ENCODE peak calls at places on chromosome 5, in six cellular contexts. S is OCI-LY7, T is tibial nerve, X is AG10803, Y is astrocyte of the spinal cord, Q is AG09309. J is an unnamed sample.

GRCh38 chr5:91225848-91226686 is 157.1 kb downstream of the ARRDC3 start:
- DNase-seq in S (peak), T (no peak), X (no peak), Y (no peak), Q (no peak), J (no peak)

GRCh38 chr5:68762201-68762600 is 331.6 kb upstream of the SLC30A5 start:
- DNase-seq in S (no peak), T (no peak), X (no peak), Y (no peak), Q (no peak), J (peak)

GRCh38 chr5:71693828-71694427 is 25.1 kb upstream of the CARTPT start:
- DNase-seq in S (no peak), T (no peak), X (no peak), Y (peak), Q (no peak), J (no peak)

GRCh38 chr5:137622850-137623249 is 113.0 kb downstream of the KLHL3 start:
- DNase-seq in S (no peak), T (peak), X (peak), Y (peak), Q (no peak), J (no peak)

GRCh38 chr5:40317023-40317422 is 362.7 kb upstream of the PTGER4 start:
- DNase-seq in S (no peak), T (no peak), X (peak), Y (no peak), Q (no peak), J (no peak)

GRCh38 chr5:108430931-108431608 is 49.2 kb upstream of the FBXL17 start:
- DNase-seq in S (no peak), T (no peak), X (peak), Y (no peak), Q (no peak), J (no peak)

GRCh38 chr5:141637693-141638419 is 1.1 kb downstream of the RELL2 start:
- DNase-seq in S (peak), T (no peak), X (peak), Y (peak), Q (no peak), J (no peak)

GRCh38 chr5:104062495-104063377 is 500.1 kb upstream of the NUDT12 start:
- DNase-seq in S (no peak), T (no peak), X (no peak), Y (no peak), Q (no peak), J (no peak)

GRCh38 chr5:32462618-32463017 is 18.1 kb upstream of the ZFR start:
- DNase-seq in S (no peak), T (no peak), X (peak), Y (peak), Q (no peak), J (no peak)

GRCh38 chr5:8606231-8606630 is 737.3 kb downstream of the MTRR start:
- DNase-seq in S (no peak), T (no peak), X (no peak), Y (no peak), Q (no peak), J (no peak)

GRCh38 chr5:36875051-36875788 is 1.3 kb upstream of the NIPBL start:
- DNase-seq in S (peak), T (peak), X (peak), Y (peak), Q (no peak), J (no peak)

GRCh38 chr5:10161778-10162177 is 87.9 kb downstream of the ATPSCKMT start:
- DNase-seq in S (no peak), T (no peak), X (no peak), Y (no peak), Q (no peak), J (no peak)

GRCh38 chr5:66993882-66994281 is 202.7 kb downstream of the CD180 start:
- DNase-seq in S (no peak), T (no peak), X (no peak), Y (no peak), Q (no peak), J (no peak)

GRCh38 chr5:150333400-150333799 is 24.1 kb upstream of the TCOF1 start:
- DNase-seq in S (no peak), T (no peak), X (no peak), Y (no peak), Q (no peak), J (no peak)

GRCh38 chr5:2523180-2523579 is 228.3 kb downstream of the IRX2 start:
- DNase-seq in S (no peak), T (no peak), X (no peak), Y (no peak), Q (no peak), J (no peak)

GRCh38 chr5:75009559-75010230 is 42.7 kb downstream of the GCNT4 start:
- DNase-seq in S (no peak), T (no peak), X (no peak), Y (no peak), Q (no peak), J (no peak)

GRCh38 chr5:74639538-74640449 is 734 bp downstream of the ENC1 start:
- DNase-seq in S (peak), T (no peak), X (peak), Y (no peak), Q (no peak), J (no peak)

GRCh38 chr5:1763548-1763911 is 36.1 kb downstream of the MRPL36 start:
- DNase-seq in S (peak), T (peak), X (peak), Y (peak), Q (peak), J (peak)

GRCh38 chr5:9617739-9618504 is 12.2 kb downstream of the TAS2R1 start:
- DNase-seq in S (no peak), T (no peak), X (no peak), Y (no peak), Q (no peak), J (no peak)

GRCh38 chr5:80481019-80481893 is 6.6 kb upstream of the FAM151B start:
- DNase-seq in S (peak), T (no peak), X (peak), Y (peak), Q (peak), J (peak)

GRCh38 chr5:135179308-135179980 is 145.4 kb upstream of the PITX1 start:
- DNase-seq in S (peak), T (no peak), X (no peak), Y (no peak), Q (no peak), J (no peak)

GRCh38 chr5:170719551-170719950 is 64.0 kb upstream of the GABRP start:
- DNase-seq in S (no peak), T (no peak), X (no peak), Y (no peak), Q (no peak), J (no peak)

GRCh38 chr5:55551298-55551846 is 16.6 kb upstream of the PLPP1 start:
- DNase-seq in S (no peak), T (no peak), X (no peak), Y (no peak), Q (no peak), J (no peak)

GRCh38 chr5:132431682-132432081 is 58.9 kb downstream of the IRF1 start:
- DNase-seq in S (no peak), T (no peak), X (no peak), Y (no peak), Q (no peak), J (no peak)

GRCh38 chr5:32578764-32579163 is 6.6 kb upstream of the SUB1 start:
- DNase-seq in S (no peak), T (no peak), X (no peak), Y (no peak), Q (no peak), J (no peak)

GRCh38 chr5:107393846-107394245 is 276.9 kb downstream of the EFNA5 start:
- DNase-seq in S (no peak), T (no peak), X (peak), Y (no peak), Q (no peak), J (no peak)

GRCh38 chr5:143506881-143507552 is 103.5 kb upstream of the NR3C1 start:
- DNase-seq in S (no peak), T (no peak), X (peak), Y (peak), Q (peak), J (peak)

GRCh38 chr5:124742983-124743533 is 3.4 kb downstream of the ZNF608 start:
- DNase-seq in S (peak), T (no peak), X (peak), Y (peak), Q (no peak), J (peak)

GRCh38 chr5:124740991-124741583 is 5.4 kb downstream of the ZNF608 start:
- DNase-seq in S (peak), T (no peak), X (peak), Y (peak), Q (peak), J (peak)

GRCh38 chr5:124743534-124744169 is 2.8 kb downstream of the ZNF608 start:
- DNase-seq in S (peak), T (no peak), X (no peak), Y (peak), Q (no peak), J (no peak)

GRCh38 chr5:124741711-124742496 is 4.5 kb downstream of the ZNF608 start:
- DNase-seq in S (peak), T (no peak), X (peak), Y (peak), Q (no peak), J (peak)

GRCh38 chr5:124742521-124742920 is 3.9 kb downstream of the ZNF608 start:
- DNase-seq in S (no peak), T (no peak), X (no peak), Y (no peak), Q (no peak), J (no peak)
- H3K4me3 ChIP-seq in S (peak), T (peak), X (no peak), Y (peak), Q (no peak), J (peak)

GRCh38 chr5:144691936-144692335 is 521.3 kb downstream of the KCTD16 start:
- DNase-seq in S (no peak), T (no peak), X (no peak), Y (no peak), Q (no peak), J (no peak)
- TF ChIP-seq CTCF in S (no peak), T (no peak), X (no peak), Y (no peak), Q (no peak), J (no peak)

GRCh38 chr5:14153932-14154646 is 10.9 kb downstream of the TRIO start:
- DNase-seq in S (no peak), T (no peak), X (peak), Y (peak), Q (peak), J (no peak)
- H3K4me3 ChIP-seq in S (peak), T (no peak), X (peak), Y (no peak), Q (peak), J (peak)

GRCh38 chr5:98928802-98929122 is at the start of gene CHD1:
- DNase-seq in S (peak), T (peak), X (peak), Y (peak), Q (peak), J (peak)
- TF ChIP-seq CTCF in S (no peak), T (no peak), X (no peak), Y (no peak), Q (no peak), J (no peak)

GRCh38 chr5:133882107-133882695 is 86.2 kb downstream of the C5orf15 start:
- DNase-seq in S (no peak), T (no peak), X (no peak), Y (no peak), Q (no peak), J (no peak)

GRCh38 chr5:133885566-133885965 is 82.9 kb downstream of the C5orf15 start:
- DNase-seq in S (no peak), T (no peak), X (no peak), Y (no peak), Q (no peak), J (no peak)

GRCh38 chr5:133883916-133884315 is 84.5 kb downstream of the C5orf15 start:
- DNase-seq in S (no peak), T (no peak), X (no peak), Y (no peak), Q (no peak), J (no peak)

GRCh38 chr5:133884525-133885311 is 83.7 kb downstream of the C5orf15 start:
- DNase-seq in S (no peak), T (no peak), X (no peak), Y (peak), Q (no peak), J (no peak)

DNA sequence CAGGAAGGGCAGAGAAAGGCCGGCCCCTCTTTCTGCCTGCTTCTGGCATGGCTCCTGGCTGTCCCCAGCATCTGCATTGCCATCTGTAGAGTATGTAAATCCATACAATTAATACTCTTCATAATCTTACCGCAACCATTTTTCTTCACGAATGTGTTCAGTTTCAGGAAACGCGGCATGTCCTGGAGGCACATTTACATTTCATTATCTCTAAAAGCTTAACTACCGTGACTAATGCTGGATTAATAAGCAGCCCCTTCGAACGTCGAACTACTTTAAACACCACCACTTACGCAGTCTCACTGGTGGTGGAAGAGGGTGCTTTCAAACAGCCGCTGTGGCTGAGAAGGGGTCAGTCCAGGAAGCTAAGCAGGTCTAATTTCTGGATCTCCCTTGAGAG is 85.6 kb downstream of the C5orf15 start:
- DNase-seq in S (no peak), T (no peak), X (no peak), Y (no peak), Q (no peak), J (no peak)
- H3K4me3 ChIP-seq in S (no peak), T (no peak), X (no peak), Y (no peak), Q (no peak), J (no peak)

GRCh38 chr5:151682240-151682639 is 4.5 kb downstream of the SPARC start:
- DNase-seq in S (no peak), T (no peak), X (peak), Y (no peak), Q (no peak), J (no peak)
- TF ChIP-seq CTCF in S (no peak), T (no peak), X (peak), Y (no peak), Q (peak), J (no peak)

DNA sequence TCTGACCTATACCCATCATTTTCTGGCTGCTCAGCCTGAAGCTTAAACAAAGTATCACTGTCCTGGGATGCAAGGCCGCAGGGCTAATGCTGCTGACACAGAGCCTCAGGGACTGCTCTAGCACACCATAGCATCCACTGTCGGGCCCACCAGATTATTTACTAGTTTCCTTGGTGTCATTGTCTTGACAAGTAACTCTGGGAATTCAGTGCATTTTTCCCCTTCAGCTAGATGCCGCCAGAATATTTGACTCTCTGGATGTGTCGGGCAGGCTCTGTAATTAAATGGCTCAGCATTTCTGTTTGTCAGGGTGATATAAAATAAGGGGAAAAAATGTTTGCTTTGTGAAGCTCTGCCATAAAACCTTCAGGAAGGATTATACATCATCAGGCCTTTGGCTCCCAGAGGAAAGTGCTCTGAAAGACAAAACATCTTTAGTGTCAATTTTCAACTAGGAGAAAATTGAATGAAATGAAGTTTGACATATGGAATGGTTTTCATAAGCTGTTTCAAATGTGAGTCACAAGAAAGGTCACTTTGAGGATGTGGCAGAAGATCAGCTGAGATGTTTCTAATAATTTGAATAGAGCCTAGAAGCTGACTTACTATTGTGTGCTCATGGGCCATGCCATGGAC is 350.1 kb downstream of the TMEM232 start:
- DNase-seq in S (no peak), T (no peak), X (peak), Y (peak), Q (no peak), J (peak)
- H3K4me3 ChIP-seq in S (no peak), T (no peak), X (no peak), Y (no peak), Q (no peak), J (no peak)

GRCh38 chr5:128905225-128906110 is 59.8 kb upstream of the SLC27A6 start:
- DNase-seq in S (peak), T (no peak), X (peak), Y (peak), Q (peak), J (peak)
- TF ChIP-seq CTCF in S (peak), T (peak), X (peak), Y (peak), Q (peak), J (peak)

GRCh38 chr5:154193636-154194035 is 3.1 kb downstream of the GALNT10 start:
- DNase-seq in S (no peak), T (no peak), X (peak), Y (no peak), Q (no peak), J (no peak)

GRCh38 chr5:154194348-154195329 is 4.1 kb downstream of the GALNT10 start:
- DNase-seq in S (no peak), T (no peak), X (peak), Y (peak), Q (no peak), J (no peak)

GRCh38 chr5:154190652-154191304 is at the start of gene GALNT10:
- DNase-seq in S (peak), T (no peak), X (peak), Y (peak), Q (no peak), J (no peak)

GRCh38 chr5:154191467-154192261 is 1.1 kb downstream of the GALNT10 start:
- DNase-seq in S (peak), T (no peak), X (peak), Y (peak), Q (no peak), J (no peak)

DNA sequence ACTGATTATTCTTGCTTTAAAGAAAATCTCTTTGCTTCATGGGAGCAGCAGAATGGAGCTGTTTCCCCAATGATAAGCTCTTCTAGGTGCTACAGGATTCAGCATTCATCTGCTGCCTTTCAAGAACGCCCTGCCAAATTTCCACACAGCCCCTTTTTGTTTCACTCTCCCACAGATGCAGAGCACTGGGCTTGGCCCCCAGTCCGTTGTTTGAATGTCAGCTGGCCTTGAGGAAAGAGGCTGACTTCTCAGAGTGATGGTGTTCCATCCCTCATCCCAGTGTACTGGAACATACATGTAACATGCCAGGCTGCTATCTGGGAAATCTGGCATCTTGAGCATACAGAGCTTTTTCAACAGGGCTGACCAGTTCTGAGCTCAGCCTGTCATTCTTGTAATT is 2.6 kb downstream of the GALNT10 start:
- DNase-seq in S (no peak), T (no peak), X (no peak), Y (no peak), Q (no peak), J (no peak)
- H3K4me3 ChIP-seq in S (no peak), T (no peak), X (peak), Y (no peak), Q (no peak), J (no peak)

GRCh38 chr5:57085306-57086081 is 88.4 kb upstream of the GPBP1 start:
- DNase-seq in S (no peak), T (no peak), X (no peak), Y (no peak), Q (no peak), J (no peak)

DNA sequence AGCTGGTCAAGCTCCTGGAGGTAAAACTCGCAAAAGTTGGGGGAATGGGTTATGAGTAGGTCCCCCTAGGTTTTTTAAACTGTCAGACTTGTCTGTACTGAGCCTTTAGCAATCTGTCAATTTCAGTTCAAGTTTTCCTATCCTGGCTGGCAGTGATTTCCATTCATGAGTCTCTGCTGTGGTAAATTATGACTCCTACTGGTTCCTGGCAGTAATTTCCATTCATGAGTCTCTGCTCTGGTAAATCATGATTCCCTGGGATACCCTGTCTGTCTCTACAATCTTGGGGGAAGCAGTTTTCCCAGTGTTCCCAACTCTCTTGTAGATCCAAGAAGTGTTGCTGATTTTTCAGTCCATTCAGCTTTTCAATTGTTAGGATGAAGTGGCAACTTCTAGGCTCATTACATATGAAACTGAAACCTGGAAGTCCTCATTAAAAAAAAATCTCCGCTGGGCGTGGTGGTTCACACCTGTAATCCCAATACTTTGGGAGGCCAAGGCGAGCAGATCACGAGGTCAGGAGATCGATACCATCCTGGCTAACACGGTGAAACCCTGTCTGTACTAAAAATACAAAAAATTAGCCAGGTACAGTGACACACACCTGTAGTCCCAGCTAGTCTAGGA is 91.3 kb upstream of the GPBP1 start:
- DNase-seq in S (peak), T (no peak), X (peak), Y (peak), Q (no peak), J (peak)
- TF ChIP-seq CTCF in S (peak), T (no peak), X (peak), Y (no peak), Q (no peak), J (peak)

J was measured in retinal pigment epithelial cell.